ENCODE peak calls at places on chromosome 16, in four cellular contexts. X is colonic mucosa; U is lower lobe of right lung; F is CD8-positive, alpha-beta T cell. V is an unnamed sample. For H3K9me3 and H3K36me3, the result is how much of the 10 kb centered on the place peaks cover.

GRCh38 chr16:52254753-52255152 is 292.2 kb downstream of the TOX3 start:
- DNase-seq in U (no peak), F (no peak), X (no peak), V (no peak)

GRCh38 chr16:19688396-19689024 is 29.5 kb downstream of the KNOP1 start:
- DNase-seq in U (no peak), X (no peak), F (no peak), V (no peak)

GRCh38 chr16:89054714-89055113 is 38.9 kb upstream of the ACSF3 start:
- DNase-seq in U (no peak), X (no peak), F (no peak), V (no peak)

GRCh38 chr16:5032748-5033167 is 977 bp downstream of the NAGPA start:
- DNase-seq in X (peak), F (no peak), U (no peak), V (no peak)

GRCh38 chr16:26787924-26788323 is 278.8 kb upstream of the C16orf82 start:
- DNase-seq in U (no peak), F (no peak), X (no peak), V (no peak)

GRCh38 chr16:80591071-80591935 is 50.5 kb downstream of the DYNLRB2 start:
- DNase-seq in X (no peak), U (no peak), F (no peak), V (no peak)

GRCh38 chr16:12092347-12092882 is 115.9 kb downstream of the SNX29 start:
- DNase-seq in X (no peak), F (no peak), U (peak), V (no peak)

GRCh38 chr16:1786242-1787055 is 3.7 kb downstream of the NUBP2 start:
- DNase-seq in F (no peak), U (no peak), X (peak), V (peak)

GRCh38 chr16:84648595-84649510 is 542 bp downstream of the KLHL36 start:
- DNase-seq in X (peak), F (no peak), U (peak), V (peak)

GRCh38 chr16:51487880-51488279 is 336.8 kb upstream of the SALL1 start:
- DNase-seq in U (no peak), X (no peak), F (no peak), V (no peak)

GRCh38 chr16:66266436-66267286 is 99.8 kb upstream of the CDH5 start:
- DNase-seq in X (no peak), U (peak), F (no peak), V (peak)

GRCh38 chr16:88701541-88702363 is 4.5 kb downstream of the RNF166 start:
- DNase-seq in F (no peak), X (no peak), U (no peak), V (no peak)

GRCh38 chr16:88314991-88315542 is 67.7 kb upstream of the ZNF469 start:
- DNase-seq in F (no peak), X (no peak), U (no peak), V (no peak)

GRCh38 chr16:1206326-1206725 is 18.7 kb downstream of the TPSG1 start:
- DNase-seq in U (no peak), F (no peak), X (no peak), V (no peak)

GRCh38 chr16:4593069-4593468 is 21.6 kb downstream of the UBALD1 start:
- DNase-seq in U (no peak), X (no peak), F (no peak), V (no peak)

GRCh38 chr16:13403326-13403725 is 501.9 kb downstream of the SHISA9 start:
- DNase-seq in F (no peak), X (no peak), U (no peak), V (no peak)

GRCh38 chr16:86092586-86093480 is 193.9 kb downstream of the IRF8 start:
- DNase-seq in X (no peak), F (no peak), U (no peak), V (no peak)

GRCh38 chr16:54324716-54325115 is 38.1 kb upstream of the IRX3 start:
- DNase-seq in F (no peak), U (no peak), X (no peak), V (no peak)

GRCh38 chr16:84578538-84579126 is 39.2 kb downstream of the COTL1 start:
- DNase-seq in U (no peak), X (no peak), F (no peak), V (no peak)

GRCh38 chr16:3305109-3306068 is at the start of the genes TIGD7 and ZNF75A:
- DNase-seq in X (peak), U (peak), F (peak), V (peak)
- H3K9me3 ChIP-seq in X (under half), U (half or more), F (under half), V (half or more)

GRCh38 chr16:81609323-81609892 is 164.8 kb downstream of the CMIP start:
- DNase-seq in X (no peak), U (no peak), F (no peak), V (no peak)

GRCh38 chr16:81612351-81613170 is 166.5 kb upstream of the PLCG2 start:
- DNase-seq in X (no peak), U (no peak), F (no peak), V (peak)

GRCh38 chr16:81610144-81610842 is 165.7 kb downstream of the CMIP start:
- DNase-seq in X (peak), U (no peak), F (no peak), V (peak)

GRCh38 chr16:81610936-81611335 is 166.3 kb downstream of the CMIP start:
- DNase-seq in F (no peak), U (no peak), X (no peak), V (no peak)

DNA sequence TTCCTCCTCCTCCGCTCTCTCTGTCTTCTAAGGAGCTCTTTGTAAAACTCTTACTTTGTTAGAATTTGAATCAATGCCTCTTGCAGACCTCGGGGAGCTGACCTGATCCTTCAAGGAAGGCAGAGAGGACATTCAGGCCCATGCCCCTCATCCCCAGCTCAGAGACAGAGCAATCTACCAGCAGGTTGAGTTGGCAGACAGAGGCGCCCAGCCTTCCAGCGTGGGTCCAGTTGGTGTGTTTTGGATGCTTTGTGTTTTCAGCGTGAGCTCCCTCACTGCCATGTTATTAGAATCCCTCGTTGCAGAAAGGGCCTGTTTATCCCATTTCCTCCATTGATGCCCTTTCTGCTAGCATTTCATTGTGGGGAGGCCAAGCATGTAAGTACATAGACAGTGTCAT is 167.1 kb downstream of the CMIP start:
- DNase-seq in X (no peak), U (no peak), F (no peak), V (no peak)
- H3K36me3 ChIP-seq in X (under half), U (under half), F (under half), V (under half)

DNA sequence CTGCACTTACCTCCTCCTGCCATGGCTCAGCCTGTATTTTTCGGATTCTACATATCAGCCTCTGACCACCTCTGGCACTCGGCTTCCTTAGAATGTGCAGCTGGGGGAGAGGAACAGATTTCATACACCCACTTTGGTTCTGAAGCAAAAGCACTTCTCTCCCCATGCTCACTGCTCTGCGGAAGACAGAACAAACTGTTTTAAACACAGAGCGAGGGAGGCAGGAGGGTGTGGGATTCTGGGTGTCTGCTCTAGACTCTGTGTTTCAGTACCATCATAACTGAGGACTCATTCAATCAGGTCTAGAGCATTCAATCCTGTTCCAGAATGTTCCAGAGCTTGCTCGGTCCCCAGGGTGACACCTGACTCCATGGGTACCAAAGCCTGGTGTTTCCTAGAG is 239.1 kb downstream of the GRIN2A start:
- DNase-seq in X (no peak), U (no peak), F (no peak), V (no peak)
- H3K9me3 ChIP-seq in X (under half), U (under half), F (under half), V (under half)

DNA sequence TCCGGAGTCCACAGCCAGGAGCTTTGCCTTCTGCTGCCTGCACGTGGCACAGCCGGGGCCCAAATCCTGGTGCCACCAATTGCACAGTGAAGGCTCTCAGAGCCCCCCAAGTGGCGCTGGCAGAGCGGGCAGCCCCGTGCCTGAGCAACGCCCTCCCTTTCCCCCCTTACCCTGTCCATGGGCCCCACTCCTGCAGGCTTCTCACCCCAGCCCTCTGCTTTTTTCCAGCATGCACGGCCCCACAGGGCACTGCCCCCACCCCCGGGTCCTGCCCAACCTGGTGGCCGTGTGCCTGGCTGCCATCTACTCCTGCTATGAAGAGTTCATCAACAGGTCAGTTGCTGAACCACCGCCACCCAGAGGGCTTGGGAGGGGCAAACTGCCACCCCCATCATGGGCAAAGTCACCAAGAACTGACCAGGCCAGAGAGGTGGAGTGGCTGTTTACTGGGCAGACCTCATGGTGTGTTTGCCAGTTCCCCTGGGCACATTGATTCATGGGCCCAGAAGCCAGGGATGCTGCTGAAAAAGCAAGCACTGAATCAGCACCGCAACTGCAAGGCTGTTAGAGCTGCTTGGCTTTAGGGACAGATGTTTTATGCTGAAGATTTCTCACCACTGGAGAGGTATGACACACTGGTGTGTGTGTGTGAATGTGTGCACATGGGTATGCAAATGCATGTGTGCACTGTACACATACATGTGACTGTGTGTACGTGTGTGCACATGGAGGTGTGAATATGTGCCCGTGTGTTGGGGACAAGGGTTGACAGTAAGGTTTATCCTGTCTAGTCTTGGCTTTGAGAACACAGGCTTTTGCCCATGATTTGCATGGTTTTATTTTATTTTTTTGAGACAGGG is 107.1 kb upstream of the PLCG2 start:
- DNase-seq in F (no peak), U (no peak), X (no peak), V (no peak)
- H3K36me3 ChIP-seq in F (under half), U (half or more), X (under half), V (under half)

DNA sequence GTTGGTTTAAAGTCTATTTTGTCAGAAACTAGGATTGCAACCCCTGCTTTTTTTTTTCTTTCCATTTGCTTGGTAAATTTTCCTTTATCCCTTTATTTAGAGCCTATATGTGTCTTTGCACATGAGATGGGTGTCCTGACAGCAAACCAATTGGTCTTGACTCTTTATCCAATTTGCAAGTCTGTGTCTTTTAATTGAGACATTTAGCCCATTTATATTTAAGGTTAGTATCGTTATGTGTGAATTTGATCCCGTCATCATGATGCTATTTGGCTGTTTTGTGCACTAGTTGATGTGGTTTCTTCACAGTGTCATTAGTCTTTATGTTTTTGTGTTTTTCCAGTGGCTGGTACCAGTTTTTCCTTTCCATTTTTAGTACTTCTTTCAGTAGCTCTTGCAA is 127.7 kb upstream of the ZNF267 start:
- DNase-seq in U (no peak), F (no peak), X (no peak), V (no peak)
- H3K9me3 ChIP-seq in U (half or more), F (under half), X (under half), V (half or more)